ENCODE peak calls at places on chromosomes 13 and 19, in four cellular contexts. T, I, D and Y are unnamed samples.

GRCh38 chr19:50377051-50377441 is 789 bp downstream of the NR1H2 start:
- DNase-seq in T (peak; percentile 72), I (no peak), D (no peak), Y (no peak)

GRCh38 chr19:7304200-7304599 is 10.0 kb upstream of the INSR start:
- DNase-seq in T (peak; percentile 56), I (no peak), D (no peak), Y (no peak)

GRCh38 chr19:17671906-17672305 is 16.2 kb downstream of the UNC13A start:
- DNase-seq in T (no peak), I (no peak), D (no peak), Y (no peak)

GRCh38 chr19:35786299-35787160 is 11.2 kb downstream of the ARHGAP33 start:
- DNase-seq in T (no peak), I (no peak), D (no peak), Y (no peak)

GRCh38 chr13:102799544-102800144 is 725 bp downstream of the BIVM start:
- DNase-seq in T (peak; percentile 66), I (no peak), D (peak; percentile 71), Y (peak; percentile 53)

GRCh38 chr19:3977242-3978143 is 6.6 kb upstream of the DAPK3 start:
- DNase-seq in T (no peak), I (no peak), D (no peak), Y (no peak)

GRCh38 chr13:67650471-67650870 is 420.3 kb upstream of the PCDH9 start:
- DNase-seq in T (no peak), I (no peak), D (no peak), Y (no peak)

GRCh38 chr19:6723738-6724137 is 3.3 kb upstream of the C3 start:
- DNase-seq in T (no peak), I (no peak), D (no peak), Y (no peak)

GRCh38 chr13:20399515-20399914 is 126.1 kb downstream of the CRYL1 start:
- DNase-seq in T (no peak), I (no peak), D (peak; percentile 18), Y (no peak)

GRCh38 chr19:10086032-10086903 is at the start of gene SHFL:
- DNase-seq in T (peak; percentile 89), I (peak; percentile 67), D (peak; percentile 85), Y (peak; percentile 74)

GRCh38 chr13:21871302-21871862 is 200.5 kb downstream of the FGF9 start:
- DNase-seq in T (no peak), I (no peak), D (no peak), Y (no peak)

GRCh38 chr13:42497798-42498197 is 76.2 kb upstream of the TNFSF11 start:
- DNase-seq in T (no peak), I (no peak), D (no peak), Y (no peak)

DNA sequence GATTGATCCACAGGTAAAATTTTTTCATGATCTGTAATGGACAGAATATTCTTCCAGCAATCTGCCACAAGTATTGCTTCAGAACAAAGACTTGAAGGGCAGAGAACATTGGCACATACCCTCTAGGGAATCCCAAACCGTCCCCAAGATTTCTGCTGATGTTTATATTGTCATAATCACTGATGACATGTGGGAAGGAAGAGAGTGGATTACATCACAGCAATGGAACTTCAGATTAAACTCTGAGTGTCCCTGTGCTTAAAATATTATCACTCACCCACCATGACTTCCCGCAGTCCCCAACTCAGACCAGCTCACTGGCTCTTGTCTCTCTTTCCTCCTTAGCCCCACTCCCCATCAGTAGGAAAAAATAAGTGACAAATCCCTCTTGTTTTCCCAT is 8.5 kb upstream of the TPT1 start:
- DNase-seq in T (no peak), I (no peak), D (no peak), Y (no peak)
- H3K4me1 ChIP-seq in T (no peaks in the 10 kb centered on the region), I (no peaks in the 10 kb centered on the region), D (no peaks in the 10 kb centered on the region), Y (peaks cover 8% of the 10 kb centered on the region)

DNA sequence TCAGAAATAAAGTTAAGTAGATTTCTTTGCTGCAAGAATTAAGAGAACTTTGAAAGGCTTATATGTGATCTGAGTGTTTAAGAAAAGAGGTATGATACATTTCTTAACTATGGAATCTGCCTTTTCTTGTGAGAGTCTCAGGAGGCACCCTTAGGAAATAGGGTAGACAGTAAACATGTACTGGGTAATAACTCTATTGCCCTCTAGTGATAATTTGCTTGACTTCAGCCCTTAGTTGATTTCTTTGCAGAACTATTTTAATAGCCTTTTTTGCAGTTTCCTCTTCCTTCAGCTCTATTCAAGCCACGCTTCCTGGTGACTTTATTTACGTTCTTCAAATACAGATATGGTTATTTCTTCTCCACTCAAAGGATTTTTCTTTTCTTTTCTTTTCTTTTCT is 37.0 kb upstream of the CCNA1 start:
- DNase-seq in T (no peak), I (no peak), D (no peak), Y (no peak)
- TF ChIP-seq CTCF in T (peak; percentile 18), I (peak; percentile 54), D (peak; percentile 42), Y (peak; percentile 46)

DNA sequence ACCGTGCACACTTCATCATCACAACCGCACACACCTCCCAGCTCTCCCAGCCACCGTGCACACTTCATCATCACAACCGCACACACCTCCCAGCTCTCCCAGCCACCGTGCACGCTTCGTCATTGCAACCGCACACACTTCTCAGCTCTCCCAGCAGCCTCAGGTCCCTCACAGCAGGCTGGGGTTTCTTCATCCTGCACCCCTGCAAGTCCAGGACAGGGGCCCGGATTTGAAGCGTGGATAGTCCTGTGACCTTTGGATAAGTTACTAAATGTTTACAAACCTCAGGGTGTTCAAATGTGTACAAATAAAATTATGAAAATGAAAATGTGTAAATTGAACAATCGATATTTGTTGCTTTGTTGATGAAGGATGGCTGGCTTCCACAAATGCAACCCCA is 74.0 kb downstream of the SPACA7 start:
- DNase-seq in T (no peak), I (no peak), D (no peak), Y (no peak)
- H3K27me3 ChIP-seq in T (no peaks in the 10 kb centered on the region), I (peaks cover 9% of the 10 kb centered on the region), D (no peaks in the 10 kb centered on the region), Y (peaks cover 43% of the 10 kb centered on the region)

GRCh38 chr13:114022309-114022669 is 48.4 kb upstream of the C13orf46 start:
- DNase-seq in T (no peak), I (no peak), D (no peak), Y (no peak)
- H3K4me1 ChIP-seq in T (no peaks in the 10 kb centered on the region), I (no peaks in the 10 kb centered on the region), D (no peaks in the 10 kb centered on the region), Y (peaks cover 22% of the 10 kb centered on the region)